ENCODE peak calls at places on chromosomes 3 and 15, in four cellular contexts. Z is body of pancreas; C is ovary; N is CD8-positive, alpha-beta T cell. D is an unnamed sample. For H3K4me1, the result is how much of the 10 kb centered on the place peaks cover.

GRCh38 chr3:62875103-62876002 is at the start of gene CADPS:
- DNase-seq in C (no peak), Z (peak), N (no peak), D (no peak)

GRCh38 chr15:29631076-29632070 is 190.9 kb downstream of the TJP1 start:
- DNase-seq in N (no peak), Z (peak), C (no peak), D (no peak)

GRCh38 chr15:45549831-45550230 is 27.3 kb upstream of the SLC30A4 start:
- DNase-seq in N (no peak), Z (no peak), C (no peak), D (no peak)

GRCh38 chr3:190516416-190516815 is 2.5 kb downstream of the IL1RAP start:
- DNase-seq in C (no peak), N (no peak), Z (no peak), D (no peak)

GRCh38 chr3:38115645-38116427 is 21.1 kb downstream of the ACAA1 start:
- DNase-seq in Z (peak), N (no peak), C (no peak), D (no peak)

GRCh38 chr3:53833053-53833645 is 13.1 kb downstream of the CHDH start:
- DNase-seq in C (no peak), Z (no peak), N (no peak), D (no peak)

GRCh38 chr3:153599685-153600084 is 437.7 kb downstream of the RAP2B start:
- DNase-seq in N (no peak), Z (peak), C (no peak), D (no peak)

GRCh38 chr3:61730577-61731231 is 169.3 kb downstream of the PTPRG start:
- DNase-seq in Z (no peak), N (no peak), C (no peak), D (no peak)

GRCh38 chr15:40175160-40175559 is 14.3 kb downstream of the BUB1B start:
- DNase-seq in C (no peak), Z (no peak), N (no peak), D (no peak)

GRCh38 chr15:51846463-51847230 is 17.2 kb downstream of the TMOD3 start:
- DNase-seq in C (no peak), Z (no peak), N (no peak), D (no peak)

GRCh38 chr15:66753687-66754377 is 51.8 kb downstream of the SMAD6 start:
- DNase-seq in Z (no peak), C (no peak), N (no peak), D (no peak)

GRCh38 chr3:188220988-188221818 is 67.2 kb downstream of the LPP start:
- DNase-seq in Z (no peak), N (no peak), C (peak), D (no peak)

GRCh38 chr3:61847784-61848462 is 286.6 kb downstream of the PTPRG start:
- DNase-seq in N (no peak), Z (peak), C (peak), D (no peak)

GRCh38 chr15:101727186-101727585 is 2.9 kb upstream of the TARS3 start:
- DNase-seq in N (no peak), C (no peak), Z (no peak), D (no peak)

GRCh38 chr3:184022323-184022722 is 4.6 kb upstream of the ABCC5 start:
- DNase-seq in C (no peak), N (no peak), Z (no peak), D (no peak)

GRCh38 chr3:10815487-10815886 is 541 bp upstream of the SLC6A11 start:
- DNase-seq in Z (no peak), C (no peak), N (no peak), D (no peak)

GRCh38 chr3:66498718-66499611 is 1.9 kb downstream of the LRIG1 start:
- DNase-seq in Z (peak), C (peak), N (no peak), D (no peak)

GRCh38 chr15:86004061-86004460 is 75.6 kb upstream of the AGBL1 start:
- DNase-seq in Z (no peak), N (no peak), C (no peak), D (no peak)

GRCh38 chr15:59424626-59425025 is 13.4 kb upstream of the FAM81A start:
- DNase-seq in Z (no peak), C (no peak), N (no peak), D (no peak)

GRCh38 chr15:77816983-77817382 is 184.3 kb upstream of the LINGO1 start:
- DNase-seq in N (no peak), C (no peak), Z (no peak), D (no peak)

GRCh38 chr3:14459787-14460186 is 57.4 kb downstream of the SLC6A6 start:
- DNase-seq in C (no peak), Z (no peak), N (no peak), D (no peak)

GRCh38 chr3:129277829-129278271 is 820 bp upstream of the HMCES start:
- DNase-seq in N (no peak), C (no peak), Z (no peak), D (no peak)

GRCh38 chr3:128395500-128396125 is 71.1 kb downstream of the DNAJB8 start:
- DNase-seq in C (peak), N (no peak), Z (peak), D (no peak)

GRCh38 chr3:188747487-188747886 is 424.3 kb upstream of the TPRG1 start:
- DNase-seq in C (no peak), N (no peak), Z (no peak), D (no peak)

GRCh38 chr15:65841121-65841930 is 28.0 kb upstream of the RAB11A start:
- DNase-seq in Z (no peak), N (no peak), C (no peak), D (no peak)

GRCh38 chr15:99594916-99595315 is 29.1 kb downstream of the MEF2A start:
- DNase-seq in C (no peak), Z (no peak), N (no peak), D (no peak)

GRCh38 chr15:99589801-99590200 is 24.0 kb downstream of the MEF2A start:
- DNase-seq in Z (no peak), C (no peak), N (no peak), D (no peak)

GRCh38 chr15:99590913-99591646 is 25.3 kb downstream of the MEF2A start:
- DNase-seq in N (no peak), Z (no peak), C (no peak), D (no peak)

GRCh38 chr15:99592135-99592845 is 26.5 kb downstream of the MEF2A start:
- DNase-seq in N (no peak), C (no peak), Z (peak), D (no peak)

GRCh38 chr15:99593070-99593469 is 27.3 kb downstream of the MEF2A start:
- DNase-seq in N (no peak), C (no peak), Z (no peak), D (no peak)
- H3K4me1 ChIP-seq in N (under half), C (under half), Z (under half), D (under half)

DNA sequence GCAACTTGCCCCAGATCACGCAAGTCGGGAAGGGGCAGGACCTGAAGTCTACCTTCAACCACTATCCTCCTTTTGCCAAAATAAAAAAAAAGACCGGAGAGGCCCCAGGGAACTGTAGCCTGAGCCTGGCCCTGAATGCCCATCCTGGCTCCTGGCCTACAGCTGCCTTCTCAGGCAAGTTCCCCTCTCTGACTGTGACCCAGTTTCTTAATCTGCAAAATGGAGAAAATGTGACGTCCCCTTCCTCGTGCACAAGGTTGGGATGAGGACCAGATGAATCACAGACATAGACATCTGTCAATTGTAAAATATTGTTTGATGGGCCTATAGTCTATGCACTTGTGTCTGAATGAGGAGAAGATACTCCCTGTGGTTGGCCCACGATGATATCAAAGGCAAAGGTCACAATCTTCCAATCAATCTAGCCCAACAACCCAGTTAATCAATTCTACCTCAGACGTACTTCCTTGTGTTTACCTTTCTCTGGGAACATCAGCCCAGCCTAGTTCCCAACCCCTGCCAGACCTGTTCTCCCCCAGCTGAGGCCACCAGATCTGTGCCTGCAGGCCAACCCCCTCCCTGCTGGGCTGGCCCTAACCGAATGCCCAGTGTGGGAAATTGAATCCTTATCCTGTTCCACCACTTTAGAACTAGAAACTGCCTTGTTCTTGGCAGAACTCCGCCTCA is 101.9 kb upstream of the LIPC start:
- DNase-seq in N (no peak), Z (peak), C (no peak), D (no peak)
- H3K27ac ChIP-seq in N (no peak), Z (peak), C (no peak), D (peak)

GRCh38 chr3:12959838-12960378 is 113.3 kb downstream of the IQSEC1 start:
- DNase-seq in C (no peak), Z (no peak), N (no peak), D (no peak)
- H3K4me1 ChIP-seq in C (half or more), Z (half or more), N (half or more), D (under half)

GRCh38 chr15:68489426-68489825 is 57.5 kb upstream of the ITGA11 start:
- DNase-seq in Z (no peak), C (no peak), N (no peak), D (no peak)

GRCh38 chr15:68488966-68489365 is 57.0 kb upstream of the ITGA11 start:
- DNase-seq in N (no peak), Z (no peak), C (no peak), D (no peak)

GRCh38 chr15:68488290-68488689 is 56.3 kb upstream of the ITGA11 start:
- DNase-seq in N (no peak), Z (no peak), C (no peak), D (no peak)

GRCh38 chr15:68485721-68486360 is 53.9 kb upstream of the ITGA11 start:
- DNase-seq in Z (no peak), C (no peak), N (no peak), D (no peak)

DNA sequence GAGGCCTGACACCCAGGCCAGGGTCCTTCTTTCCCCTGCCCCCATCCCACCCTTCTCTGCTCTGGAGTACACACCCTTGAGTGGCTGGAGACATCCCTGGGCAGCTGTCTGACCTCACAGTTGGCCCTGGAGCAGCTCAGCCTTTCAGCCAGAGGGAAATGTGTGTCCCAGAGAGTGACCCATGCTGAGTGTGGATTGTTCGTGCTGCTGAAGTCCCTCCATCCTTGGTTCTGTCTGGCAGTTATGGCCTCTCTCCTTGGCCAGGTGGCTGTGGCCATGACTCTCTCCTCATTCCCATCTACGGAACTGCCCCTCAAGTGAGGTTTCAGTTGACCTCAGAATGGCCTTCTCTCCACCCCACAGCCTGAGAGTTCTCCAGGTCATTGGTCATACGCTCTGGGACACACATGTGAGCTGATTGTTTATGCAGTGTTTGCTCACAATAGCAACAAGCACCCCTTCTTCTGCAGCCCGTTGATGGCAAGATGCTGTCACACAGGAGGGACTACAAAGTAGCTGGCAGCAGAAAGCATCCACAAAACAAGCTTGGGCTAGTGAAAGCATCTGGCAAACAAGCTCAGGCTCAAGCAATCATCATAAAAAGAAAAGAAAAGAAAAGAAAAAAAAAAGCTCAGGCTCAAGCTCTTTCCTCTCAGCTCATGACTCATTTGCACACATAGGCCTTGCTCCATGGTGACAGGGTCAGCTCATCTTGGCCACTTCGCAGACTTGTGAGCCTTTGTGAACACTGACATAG is 55.3 kb upstream of the ITGA11 start:
- DNase-seq in C (no peak), Z (no peak), N (no peak), D (no peak)
- H3K27ac ChIP-seq in C (no peak), Z (no peak), N (no peak), D (no peak)

GRCh38 chr3:133769536-133769935 is 23.3 kb downstream of the TF start:
- DNase-seq in N (no peak), Z (no peak), C (no peak), D (no peak)

GRCh38 chr3:133762539-133762938 is 16.3 kb downstream of the TF start:
- DNase-seq in N (no peak), C (no peak), Z (no peak), D (no peak)

GRCh38 chr3:133765256-133765655 is 19.1 kb downstream of the TF start:
- DNase-seq in C (no peak), N (no peak), Z (no peak), D (no peak)

GRCh38 chr3:133763797-133764734 is 17.9 kb downstream of the TF start:
- DNase-seq in C (no peak), Z (no peak), N (no peak), D (no peak)

GRCh38 chr3:133767607-133768006 is 21.4 kb downstream of the TF start:
- DNase-seq in N (no peak), C (no peak), Z (no peak), D (no peak)
- H3K4me1 ChIP-seq in N (under half), C (under half), Z (under half), D (under half)

GRCh38 chr15:76501726-76502125 is 165.2 kb downstream of the ISL2 start:
- DNase-seq in C (no peak), Z (no peak), N (no peak), D (no peak)
- H3K27ac ChIP-seq in C (no peak), Z (no peak), N (no peak), D (no peak)

GRCh38 chr15:98745650-98746374 is 97.5 kb downstream of the IGF1R start:
- DNase-seq in C (no peak), Z (no peak), N (no peak), D (no peak)

GRCh38 chr15:98745179-98745578 is 96.8 kb downstream of the IGF1R start:
- DNase-seq in N (no peak), Z (no peak), C (no peak), D (no peak)

GRCh38 chr15:98743177-98743576 is 94.8 kb downstream of the IGF1R start:
- DNase-seq in N (no peak), Z (no peak), C (no peak), D (no peak)

GRCh38 chr15:98746375-98746679 is 98.0 kb downstream of the IGF1R start:
- DNase-seq in C (no peak), Z (peak), N (no peak), D (no peak)

DNA sequence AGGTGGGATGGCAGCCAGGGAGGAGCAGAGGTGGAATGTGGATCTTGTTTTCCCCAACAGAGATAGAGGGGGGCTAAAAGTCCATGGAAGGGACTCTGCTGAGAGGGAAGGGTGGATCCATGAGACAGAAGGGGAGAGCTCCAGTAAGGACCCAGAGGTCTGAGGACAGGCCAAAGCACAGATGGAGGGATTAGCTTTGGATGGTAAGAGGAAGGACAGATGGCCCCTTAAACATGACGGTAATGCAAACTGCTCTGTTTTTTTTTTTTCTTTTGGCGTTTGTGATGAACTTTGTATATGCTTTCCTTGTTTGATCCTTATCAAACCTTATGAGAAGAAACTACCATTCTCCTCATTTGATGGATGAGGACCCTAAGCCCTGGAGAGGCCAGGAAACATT is 96.2 kb downstream of the IGF1R start:
- DNase-seq in C (no peak), Z (no peak), N (no peak), D (no peak)
- H3K4me1 ChIP-seq in C (under half), Z (under half), N (under half), D (half or more)

GRCh38 chr3:101803939-101804338 is 24.9 kb downstream of the NXPE3 start:
- DNase-seq in Z (no peak), C (no peak), N (no peak), D (no peak)

GRCh38 chr3:101802179-101802578 is 23.2 kb downstream of the NXPE3 start:
- DNase-seq in N (no peak), Z (no peak), C (no peak), D (no peak)

GRCh38 chr3:101801174-101801573 is 22.2 kb downstream of the NXPE3 start:
- DNase-seq in N (no peak), C (no peak), Z (no peak), D (no peak)

GRCh38 chr3:101806491-101806890 is 27.5 kb downstream of the NXPE3 start:
- DNase-seq in N (no peak), Z (no peak), C (no peak), D (no peak)

GRCh38 chr3:101803152-101803782 is 24.3 kb downstream of the NXPE3 start:
- DNase-seq in Z (peak), C (peak), N (peak), D (no peak)
- H3K27ac ChIP-seq in Z (no peak), C (no peak), N (no peak), D (no peak)

D was measured in esophagus squamous epithelium.